ENCODE peak calls at places on chromosomes 2 and 18, in four cellular contexts. U is fibroblast of mammary gland, B is GM23248, V is M059J. P is an unnamed sample.

GRCh38 chr2:239938651-239939486 is 86.3 kb downstream of the NDUFA10 start:
- DNase-seq in U (no peak), B (no peak), V (no peak), P (no peak)

GRCh38 chr2:176035013-176035691 is 33.1 kb upstream of the LNPK start:
- DNase-seq in U (no peak), B (no peak), V (no peak), P (no peak)

GRCh38 chr18:49784427-49785185 is 28.7 kb downstream of the ACAA2 start:
- DNase-seq in U (peak; percentile 67), B (peak; percentile 77), V (peak; percentile 34), P (peak; percentile 9)

GRCh38 chr18:908631-909621 is 4.3 kb downstream of the ADCYAP1 start:
- DNase-seq in U (no peak), B (peak; percentile 6), V (peak; percentile 34), P (no peak)

GRCh38 chr2:61536086-61536722 is 2.0 kb downstream of the XPO1 start:
- DNase-seq in U (peak; percentile 22), B (peak; percentile 48), V (peak; percentile 22), P (peak; percentile 34)

GRCh38 chr2:138777996-138778395 is 2.2 kb downstream of the NXPH2 start:
- DNase-seq in U (no peak), B (no peak), V (peak; percentile 70), P (peak; percentile 37)

GRCh38 chr18:36045241-36045999 is 21.9 kb downstream of the RPRD1A start:
- DNase-seq in U (peak; percentile 10), B (no peak), V (no peak), P (no peak)

GRCh38 chr2:114170070-114170469 is 272.4 kb upstream of the DPP10 start:
- DNase-seq in U (no peak), B (peak; percentile 3), V (peak; percentile 16), P (peak; percentile 1)

GRCh38 chr2:46696966-46697829 is 217.8 kb downstream of the TMEM247 start:
- DNase-seq in U (no peak), B (no peak), V (no peak), P (no peak)

GRCh38 chr2:235900631-235901030 is 267.6 kb downstream of the GBX2 start:
- DNase-seq in U (peak; percentile 2), B (no peak), V (peak; percentile 36), P (peak; percentile 24)

GRCh38 chr18:23553887-23554286 is 32.4 kb downstream of the NPC1 start:
- DNase-seq in U (no peak), B (no peak), V (no peak), P (no peak)

P was measured in EH.